ENCODE peak calls at places on chromosomes 3 and 15, in eight cellular contexts. H is cardiac fibroblast, J is upper lobe of left lung, V is IMR-90, N is psoas muscle, C is heart right ventricle, M is hepatocyte, R is AG10803. T is an unnamed sample.

GRCh38 chr3:27714692-27715453 is 7.2 kb downstream of the EOMES start:
- DNase-seq in H (no peak), J (no peak), V (no peak), N (no peak), C (no peak), M (peak), R (no peak), T (no peak)

GRCh38 chr15:97446138-97446537 is 514.4 kb upstream of the ARRDC4 start:
- DNase-seq in H (no peak), J (no peak), V (no peak), N (no peak), C (no peak), M (peak), R (no peak), T (no peak)

GRCh38 chr3:183300996-183301562 is 48.0 kb downstream of the B3GNT5 start:
- DNase-seq in H (peak), J (no peak), V (peak), N (no peak), C (no peak), M (no peak), R (peak), T (no peak)

GRCh38 chr3:54527953-54528352 is 399.9 kb downstream of the LRTM1 start:
- DNase-seq in H (no peak), J (no peak), V (no peak), N (peak), C (no peak), M (no peak), R (peak), T (no peak)

GRCh38 chr3:141840737-141841544 is 35.5 kb upstream of the ATP1B3 start:
- DNase-seq in H (peak), J (no peak), V (no peak), N (no peak), C (no peak), M (no peak), R (no peak), T (no peak)

GRCh38 chr15:99409097-99409473 is 156.7 kb upstream of the MEF2A start:
- DNase-seq in H (peak), J (peak), V (peak), N (peak), C (peak), M (peak), R (peak), T (peak)

GRCh38 chr3:68088636-68089035 is 434.2 kb upstream of the SUCLG2 start:
- DNase-seq in H (no peak), J (no peak), V (no peak), N (no peak), C (no peak), M (no peak), R (no peak), T (no peak)

GRCh38 chr3:123394391-123395022 is 54.4 kb downstream of the ADCY5 start:
- DNase-seq in H (no peak), J (no peak), V (no peak), N (peak), C (peak), M (no peak), R (no peak), T (no peak)

GRCh38 chr3:10443272-10443671 is 62.1 kb downstream of the ATP2B2 start:
- DNase-seq in H (no peak), J (no peak), V (no peak), N (no peak), C (no peak), M (no peak), R (no peak), T (no peak)

GRCh38 chr3:136624894-136625815 is 127.0 kb downstream of the STAG1 start:
- DNase-seq in H (no peak), J (peak), V (no peak), N (no peak), C (no peak), M (peak), R (no peak), T (peak)

GRCh38 chr3:149273096-149273751 is 51.6 kb upstream of the CP start:
- DNase-seq in H (peak), J (no peak), V (peak), N (no peak), C (no peak), M (peak), R (peak), T (peak)

GRCh38 chr15:84911879-84912660 is 27.6 kb downstream of the SLC28A1 start:
- DNase-seq in H (peak), J (peak), V (peak), N (peak), C (peak), M (peak), R (peak), T (no peak)

GRCh38 chr3:196096382-196096953 is 14.6 kb upstream of the TFRC start:
- DNase-seq in H (no peak), J (peak), V (no peak), N (peak), C (peak), M (no peak), R (peak), T (peak)

GRCh38 chr3:40181182-40181581 is 128.3 kb upstream of the EIF1B start:
- DNase-seq in H (no peak), J (no peak), V (no peak), N (no peak), C (no peak), M (no peak), R (no peak), T (no peak)

GRCh38 chr3:113124256-113124830 is 87.0 kb upstream of the BOC start:
- DNase-seq in H (no peak), J (no peak), V (no peak), N (no peak), C (no peak), M (no peak), R (no peak), T (no peak)

GRCh38 chr15:43209059-43209824 is 11.6 kb downstream of the EPB42 start:
- DNase-seq in H (no peak), J (no peak), V (no peak), N (no peak), C (no peak), M (peak), R (no peak), T (no peak)
- TF ChIP-seq CTCF in H (peak), J (no peak), V (peak), N (no peak), C (peak), M (peak), R (peak), T (no peak)

GRCh38 chr3:187738089-187738399 is 7.2 kb downstream of the BCL6 start:
- DNase-seq in H (no peak), J (no peak), V (no peak), N (no peak), C (no peak), M (no peak), R (no peak), T (no peak)
- H3K4me3 ChIP-seq in H (peak), J (peak), V (peak), N (peak), C (peak), M (peak), R (peak), T (peak)

DNA sequence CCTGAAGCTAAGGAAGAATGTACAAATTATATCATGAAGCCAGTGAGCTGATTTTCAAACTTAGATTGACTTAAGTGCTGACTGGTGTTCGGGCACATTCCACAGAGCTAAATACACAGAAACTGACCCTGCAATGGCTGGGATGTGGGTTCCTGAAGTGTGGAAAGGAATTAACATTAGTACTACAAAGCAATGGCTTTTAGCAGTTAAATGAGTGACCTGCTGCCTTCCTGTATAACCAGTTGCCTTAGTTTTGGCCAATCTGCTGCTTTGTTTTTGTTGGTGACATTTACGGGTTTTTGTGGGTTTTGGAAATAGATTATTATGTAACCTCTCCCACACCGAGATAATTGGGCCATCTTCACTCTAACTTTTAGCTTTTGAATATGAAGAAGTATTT is 2.4 kb upstream of the SKIC8 start:
- DNase-seq in H (no peak), J (no peak), V (no peak), N (no peak), C (no peak), M (no peak), R (peak), T (no peak)
- TF ChIP-seq CTCF in H (no peak), J (no peak), V (no peak), N (no peak), C (no peak), M (no peak), R (no peak), T (no peak)

DNA sequence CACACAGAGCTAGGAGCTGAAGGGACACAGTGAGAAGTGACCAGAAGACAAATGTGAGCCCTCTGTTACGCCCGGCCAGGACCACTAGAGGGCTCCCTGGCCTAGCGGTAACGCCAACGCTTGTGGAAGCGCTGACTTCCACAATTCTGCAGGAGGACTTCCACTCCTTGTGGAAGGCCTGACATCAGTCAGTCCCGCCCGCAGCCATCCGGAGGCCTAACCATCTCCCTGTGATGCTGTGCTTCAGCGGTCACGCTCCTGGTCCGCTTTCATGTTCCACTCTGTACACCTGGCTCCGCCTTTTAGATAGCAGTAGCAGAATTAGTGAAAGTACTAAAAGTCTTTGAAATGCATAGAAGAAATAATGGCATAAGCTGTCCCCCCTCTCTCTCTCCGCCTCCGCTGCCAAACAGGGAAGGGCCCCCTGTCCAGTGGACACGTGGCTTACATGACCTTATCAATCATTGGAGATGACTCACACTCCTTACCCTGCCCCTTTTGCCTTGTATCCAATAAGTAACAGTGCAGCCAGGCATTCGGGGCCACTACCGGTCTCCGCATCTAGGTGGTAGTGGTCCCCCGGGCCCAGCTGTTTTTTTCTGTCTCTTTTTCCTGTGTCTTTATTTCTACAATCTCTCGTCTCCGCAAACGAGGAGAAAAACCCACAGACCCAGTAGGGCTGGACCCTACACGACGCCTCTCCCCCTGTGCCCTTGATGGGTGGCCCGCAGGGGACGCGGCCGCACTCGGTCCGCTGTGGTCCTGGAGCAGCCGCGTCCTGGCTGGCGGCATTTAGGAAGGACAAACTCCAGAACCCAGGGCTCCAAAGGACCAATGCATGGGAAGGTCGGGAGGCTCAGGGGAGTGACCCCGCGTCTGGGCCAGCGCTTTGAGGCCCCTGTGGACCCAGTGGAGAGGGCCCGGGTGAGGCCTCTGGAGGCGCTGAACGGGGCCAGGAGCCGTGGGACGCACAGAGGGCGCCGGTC is 27.0 kb upstream of the RPL32 start:
- DNase-seq in H (peak), J (peak), V (peak), N (peak), C (peak), M (peak), R (peak), T (peak)
- H3K4me3 ChIP-seq in H (no peak), J (peak), V (no peak), N (no peak), C (peak), M (no peak), R (no peak), T (peak)

GRCh38 chr15:100601158-100601557 is 826 bp downstream of the LINS1 start:
- DNase-seq in H (peak), J (peak), V (no peak), N (no peak), C (no peak), M (peak), R (no peak), T (peak)

GRCh38 chr15:100598655-100599054 is 3.3 kb downstream of the LINS1 start:
- DNase-seq in H (no peak), J (no peak), V (no peak), N (no peak), C (no peak), M (no peak), R (no peak), T (peak)

GRCh38 chr15:100602822-100603393 is 519 bp downstream of the ASB7 start:
- DNase-seq in H (peak), J (no peak), V (peak), N (no peak), C (no peak), M (peak), R (peak), T (peak)

GRCh38 chr15:100601628-100602063 is 338 bp downstream of the LINS1 start:
- DNase-seq in H (no peak), J (no peak), V (no peak), N (no peak), C (no peak), M (no peak), R (no peak), T (no peak)

DNA sequence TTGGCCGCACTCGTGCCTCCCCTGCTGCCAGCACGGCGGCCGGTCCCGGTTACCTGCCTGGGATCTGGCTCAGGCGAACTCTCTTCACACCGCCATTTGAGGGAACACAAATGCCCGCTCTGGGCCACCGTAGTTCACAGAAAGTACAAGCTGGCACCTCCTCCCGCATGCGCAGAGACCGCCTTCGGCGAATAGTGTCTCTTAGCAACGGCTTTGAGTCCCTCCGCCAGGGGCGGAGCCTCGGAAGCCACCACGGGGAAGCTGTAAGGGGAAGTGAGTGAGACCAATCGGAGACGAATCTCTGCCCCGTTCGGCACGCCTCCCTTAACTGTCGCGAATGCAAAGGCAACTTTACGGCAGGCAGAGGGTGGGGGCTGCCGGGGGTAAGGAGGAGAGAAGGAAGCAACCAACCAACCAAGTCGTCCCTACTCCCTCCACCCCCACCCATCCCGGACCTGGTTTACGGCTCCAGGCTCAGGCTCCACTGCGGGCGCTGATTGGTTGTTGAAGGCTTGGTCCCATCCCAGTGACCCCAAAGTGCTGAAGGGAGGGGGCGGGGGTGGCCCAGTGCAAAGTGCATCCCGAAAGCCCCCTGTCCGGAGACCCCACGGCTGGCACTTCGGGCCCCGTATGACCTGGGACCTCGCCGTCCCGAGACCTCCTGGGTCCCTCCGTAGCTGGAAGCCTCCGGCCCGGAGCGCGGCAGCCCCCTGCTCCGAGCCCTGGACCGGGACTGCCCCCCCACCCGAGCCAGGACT is at the start of the genes ASB7 and LINS1:
- DNase-seq in H (peak), J (peak), V (peak), N (peak), C (peak), M (peak), R (peak), T (peak)
- TF ChIP-seq CTCF in H (no peak), J (no peak), V (no peak), N (no peak), C (no peak), M (no peak), R (no peak), T (no peak)

DNA sequence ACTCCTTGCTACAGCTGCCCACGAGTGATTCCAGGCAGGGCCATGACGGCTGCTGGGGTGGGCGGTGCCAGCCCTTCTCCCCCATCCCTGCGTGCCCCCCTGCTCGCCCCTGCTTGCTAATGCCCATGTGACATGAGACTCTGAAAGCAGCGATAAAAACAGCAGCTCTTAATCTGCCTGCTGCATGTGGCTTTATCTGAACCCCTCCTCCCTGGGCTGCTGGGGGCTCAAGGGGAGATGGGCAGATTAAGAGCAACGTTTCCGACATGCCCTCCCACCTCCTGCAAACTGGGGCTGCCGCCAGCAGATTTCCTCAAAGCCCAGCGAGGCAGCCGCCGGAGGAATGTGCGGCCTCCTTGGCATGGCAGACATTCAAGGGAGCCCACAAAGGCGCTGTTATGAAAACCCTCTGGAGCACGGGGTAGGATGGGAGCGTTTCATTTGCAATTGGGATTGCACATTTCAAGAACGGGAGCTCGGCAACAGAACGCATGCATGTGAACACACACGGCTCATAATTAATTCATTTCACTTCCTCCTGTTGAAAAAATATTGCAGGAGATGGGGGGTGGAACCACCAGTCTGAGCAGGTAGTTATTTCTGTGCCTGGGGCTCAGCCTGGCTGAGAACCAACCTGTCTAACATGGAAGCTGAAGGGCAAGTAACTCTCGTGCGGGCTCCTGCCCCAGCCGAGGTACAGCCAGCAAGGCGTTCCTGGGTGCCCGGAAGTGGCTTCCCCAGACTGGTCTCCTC is 504.2 kb upstream of the PROK2 start:
- DNase-seq in H (peak), J (peak), V (peak), N (no peak), C (no peak), M (peak), R (peak), T (peak)
- H3K4me3 ChIP-seq in H (no peak), J (peak), V (peak), N (peak), C (no peak), M (no peak), R (peak), T (no peak)

GRCh38 chr15:28915935-28916334 is 30.2 kb downstream of the APBA2 start:
- DNase-seq in H (no peak), J (no peak), V (no peak), N (no peak), C (no peak), M (no peak), R (no peak), T (no peak)

GRCh38 chr15:28919679-28920655 is 34.2 kb downstream of the APBA2 start:
- DNase-seq in H (no peak), J (no peak), V (no peak), N (no peak), C (no peak), M (no peak), R (no peak), T (no peak)

GRCh38 chr15:28917791-28918140 is 32.0 kb downstream of the APBA2 start:
- DNase-seq in H (no peak), J (no peak), V (no peak), N (no peak), C (no peak), M (no peak), R (no peak), T (no peak)

GRCh38 chr15:28919201-28919627 is 33.4 kb downstream of the APBA2 start:
- DNase-seq in H (no peak), J (no peak), V (no peak), N (no peak), C (no peak), M (peak), R (no peak), T (no peak)

DNA sequence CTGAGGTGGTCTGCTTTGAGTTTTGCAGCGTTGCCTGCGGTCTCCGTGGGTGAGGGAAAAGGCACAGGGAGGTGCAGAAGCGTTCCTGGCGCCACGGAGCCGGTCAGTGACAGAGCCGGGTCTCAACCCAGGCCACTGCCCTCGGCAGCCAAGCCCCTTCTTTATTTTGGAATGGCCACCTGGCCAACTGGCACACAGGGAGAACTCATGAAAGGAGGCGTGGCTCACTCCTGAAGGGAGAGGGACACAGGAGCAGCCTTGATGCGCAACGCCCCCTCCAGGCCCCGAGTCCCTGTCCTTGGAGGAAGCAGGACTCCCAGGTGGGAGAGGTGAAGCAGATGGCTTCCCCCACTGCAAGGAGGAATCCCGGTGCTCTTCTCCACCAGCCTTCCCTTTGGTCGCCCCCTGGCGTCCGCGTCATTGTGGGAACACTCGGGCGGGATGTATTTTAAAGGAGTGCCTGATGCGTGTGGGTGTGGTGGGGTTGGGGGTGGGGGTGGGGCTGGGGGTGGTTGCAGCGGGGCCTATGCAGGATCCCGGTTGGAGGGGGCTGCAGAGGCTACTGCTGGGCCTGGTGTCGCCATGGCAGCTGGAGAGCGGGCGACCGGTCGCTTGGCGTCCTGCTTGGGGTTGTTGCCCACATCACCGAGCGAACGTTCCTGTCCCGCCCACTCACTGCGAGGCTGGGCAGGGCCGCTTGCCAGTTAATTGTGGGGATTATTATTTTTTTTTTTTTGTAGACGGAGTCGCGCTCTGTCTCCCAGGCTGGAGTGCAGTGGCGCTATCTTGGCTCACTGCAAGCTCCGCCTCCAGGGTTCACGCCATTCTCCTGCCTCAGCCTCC is 32.6 kb downstream of the APBA2 start:
- DNase-seq in H (peak), J (no peak), V (no peak), N (no peak), C (no peak), M (peak), R (no peak), T (no peak)
- TF ChIP-seq CTCF in H (peak), J (no peak), V (no peak), N (no peak), C (peak), M (peak), R (no peak), T (no peak)

T was measured in GM12865.